ENCODE peak calls at places on chromosomes 3 and 15, in five cellular contexts. D is testis, N is K562, E is stomach, T is A549. C is an unnamed sample.
A peak's percentile ranks its signal among the peaks of the same experiment; 100 is the strongest.

GRCh38 chr3:31354373-31354772 is 178.4 kb upstream of the STT3B start:
- DNase-seq in N (no peak), T (no peak), E (no peak), D (no peak), C (no peak)

GRCh38 chr3:16884748-16885587 is at the start of gene PLCL2:
- DNase-seq in T (peak; percentile 46), E (peak; percentile 50), D (no peak), N (peak; percentile 42), C (peak; percentile 72)

GRCh38 chr3:126127452-126127851 is 43.5 kb upstream of the SLC41A3 start:
- DNase-seq in T (no peak), N (no peak), D (no peak), E (peak; percentile 9), C (no peak)

GRCh38 chr15:74540761-74541493 is at the start of gene ARID3B:
- DNase-seq in D (peak; percentile 99), E (peak; percentile 98), T (peak; percentile 95), N (peak; percentile 98), C (peak; percentile 96)

GRCh38 chr3:123296836-123297626 is 95.3 kb downstream of the SEC22A start:
- DNase-seq in T (no peak), N (no peak), E (no peak), D (no peak), C (no peak)

GRCh38 chr15:89419370-89419984 is 76.9 kb downstream of the RHCG start:
- DNase-seq in E (no peak), T (no peak), D (peak; percentile 72), N (peak; percentile 65), C (no peak)

GRCh38 chr15:69626095-69627066 is 173.8 kb downstream of the RPLP1 start:
- DNase-seq in N (no peak), D (no peak), T (no peak), E (no peak), C (no peak)

GRCh38 chr3:124859025-124859424 is 28.1 kb downstream of the ITGB5 start:
- DNase-seq in E (no peak), N (no peak), T (peak; percentile 83), D (no peak), C (no peak)

GRCh38 chr3:59545369-59545768 is 495.5 kb upstream of the CFAP20DC start:
- DNase-seq in E (no peak), D (no peak), N (no peak), T (no peak), C (no peak)

GRCh38 chr3:74624301-74624700 is 9.8 kb upstream of the CNTN3 start:
- DNase-seq in T (no peak), N (no peak), D (no peak), E (no peak), C (no peak)

GRCh38 chr15:70025413-70026296 is 72.1 kb downstream of the TLE3 start:
- DNase-seq in E (no peak), N (no peak), T (no peak), D (peak; percentile 28), C (no peak)

GRCh38 chr3:139827833-139828232 is 107.2 kb upstream of the CLSTN2 start:
- DNase-seq in T (no peak), E (no peak), N (no peak), D (no peak), C (no peak)

GRCh38 chr3:100506355-100506754 is 13.9 kb downstream of the TMEM45A start:
- DNase-seq in D (no peak), E (no peak), T (no peak), N (no peak), C (no peak)

GRCh38 chr15:33022629-33023028 is 171.9 kb downstream of the FMN1 start:
- DNase-seq in E (peak; percentile 73), T (no peak), D (no peak), N (no peak), C (no peak)

GRCh38 chr15:75456710-75457109 is 5.2 kb upstream of the SIN3A start:
- DNase-seq in D (no peak), N (peak; percentile 8), E (no peak), T (no peak), C (no peak)

GRCh38 chr3:107884719-107885460 is 205.9 kb downstream of the CD47 start:
- DNase-seq in T (no peak), E (no peak), D (no peak), N (no peak), C (no peak)

GRCh38 chr15:66877558-66878285 is 175.7 kb downstream of the SMAD6 start:
- DNase-seq in N (no peak), E (no peak), D (peak; percentile 13), T (no peak), C (no peak)

GRCh38 chr3:37910666-37911400 is 49.2 kb downstream of the CTDSPL start:
- DNase-seq in E (no peak), N (no peak), D (no peak), T (no peak), C (no peak)

GRCh38 chr3:15845475-15845874 is 47.7 kb upstream of the ANKRD28 start:
- DNase-seq in D (no peak), E (no peak), T (no peak), N (no peak), C (no peak)

GRCh38 chr3:101070260-101071121 is 77.3 kb upstream of the ABI3BP start:
- DNase-seq in D (peak; percentile 70), N (peak; percentile 79), E (peak; percentile 83), T (peak; percentile 72), C (peak; percentile 43)

GRCh38 chr3:170010498-170010897 is 27.3 kb upstream of the GPR160 start:
- DNase-seq in T (no peak), D (no peak), E (no peak), N (no peak), C (no peak)

GRCh38 chr3:155664922-155665695 is 79.8 kb downstream of the PLCH1 start:
- DNase-seq in T (peak; percentile 88), D (peak; percentile 62), N (peak; percentile 24), E (peak; percentile 54), C (peak; percentile 47)

GRCh38 chr15:48592221-48592731 is 53.2 kb downstream of the FBN1 start:
- DNase-seq in D (no peak), E (no peak), T (peak; percentile 9), N (peak; percentile 55), C (no peak)

GRCh38 chr3:134330895-134331810 is 43.1 kb downstream of the AMOTL2 start:
- DNase-seq in E (no peak), D (peak; percentile 64), N (no peak), T (peak; percentile 67), C (no peak)

GRCh38 chr3:17088602-17089313 is 204.0 kb downstream of the PLCL2 start:
- DNase-seq in T (no peak), D (no peak), N (no peak), E (no peak), C (no peak)

GRCh38 chr3:154615451-154615850 is 185.5 kb upstream of the GPR149 start:
- DNase-seq in N (no peak), D (no peak), E (no peak), T (no peak), C (no peak)

GRCh38 chr3:30006111-30006510 is 600.3 kb upstream of the TGFBR2 start:
- DNase-seq in E (no peak), D (no peak), T (no peak), N (no peak), C (no peak)

GRCh38 chr3:57582470-57583168 is 14.5 kb downstream of the ARF4 start:
- DNase-seq in D (no peak), T (peak; percentile 28), E (no peak), N (no peak), C (no peak)

GRCh38 chr3:101913173-101913572 is 63.9 kb downstream of the NFKBIZ start:
- DNase-seq in N (no peak), E (no peak), D (no peak), T (no peak), C (no peak)

GRCh38 chr15:82812994-82813393 is 3.6 kb downstream of the WHAMM start:
- DNase-seq in E (no peak), N (no peak), T (no peak), D (no peak), C (no peak)

GRCh38 chr15:34753236-34753894 is 1.4 kb downstream of the GJD2 start:
- DNase-seq in T (peak; percentile 37), N (peak; percentile 52), E (no peak), D (peak; percentile 50), C (no peak)

GRCh38 chr3:190155752-190156151 is 35.1 kb upstream of the P3H2 start:
- DNase-seq in E (peak; percentile 43), N (no peak), T (no peak), D (no peak), C (no peak)

GRCh38 chr3:179156775-179157174 is 8.6 kb downstream of the PIK3CA start:
- DNase-seq in T (no peak), D (no peak), N (no peak), E (no peak), C (no peak)

GRCh38 chr15:63599401-63600000 is 2.3 kb downstream of the FBXL22 start:
- DNase-seq in N (peak; percentile 16), D (peak; percentile 71), T (peak; percentile 72), E (peak; percentile 88), C (peak; percentile 67)

GRCh38 chr3:115062009-115062408 is 85.1 kb downstream of the ZBTB20 start:
- DNase-seq in T (no peak), N (no peak), E (no peak), D (no peak), C (no peak)

GRCh38 chr3:52052831-52053306 is 3.5 kb downstream of the DUSP7 start:
- DNase-seq in T (peak; percentile 61), D (peak; percentile 91), E (peak; percentile 83), N (peak; percentile 79), C (peak; percentile 75)
- TF ChIP-seq POLR2A in T (no peak), D (no peak), E (no peak), N (no peak), C (no peak)

GRCh38 chr3:167887096-167887495 is 151.6 kb downstream of the SERPINI1 start:
- DNase-seq in D (no peak), E (no peak), N (no peak), T (peak; percentile 10), C (no peak)

GRCh38 chr3:167886690-167887089 is 151.2 kb downstream of the SERPINI1 start:
- DNase-seq in T (no peak), E (no peak), N (no peak), D (no peak), C (no peak)

GRCh38 chr3:167884481-167884880 is 149.0 kb downstream of the SERPINI1 start:
- DNase-seq in E (no peak), T (no peak), N (no peak), D (no peak), C (no peak)

GRCh38 chr3:167883452-167883851 is 147.9 kb downstream of the SERPINI1 start:
- DNase-seq in D (no peak), E (no peak), N (no peak), T (no peak), C (no peak)

DNA sequence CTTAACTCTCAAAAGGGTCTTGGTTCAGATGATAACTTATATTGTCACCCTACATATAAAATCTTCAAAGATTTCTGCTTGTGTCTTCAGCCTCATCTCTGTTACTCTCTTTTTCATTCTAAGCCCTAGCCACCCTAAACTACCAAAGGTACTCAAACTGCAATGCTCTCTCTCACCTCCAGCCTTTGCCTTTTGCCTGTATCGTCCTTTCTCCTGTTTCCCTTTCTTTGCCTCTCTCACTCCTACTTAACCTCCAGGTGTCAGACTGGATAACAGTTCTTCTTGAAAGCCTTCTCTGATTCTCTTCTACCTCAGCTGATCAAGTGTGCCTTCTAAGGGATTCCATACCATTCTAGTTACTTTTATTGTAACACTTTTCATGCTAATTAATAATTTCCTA is 149.8 kb downstream of the SERPINI1 start:
- DNase-seq in N (no peak), E (no peak), D (no peak), T (no peak), C (no peak)
- TF ChIP-seq CTCF in N (no peak), E (no peak), D (no peak), T (no peak), C (no peak)

GRCh38 chr3:18097989-18098388 is 327.1 kb downstream of the SATB1 start:
- DNase-seq in T (no peak), E (no peak), N (no peak), D (no peak), C (no peak)
- H3K27ac ChIP-seq in T (no peak overlapping the region), E (no peak overlapping the region), N (no peak overlapping the region), D (no peak overlapping the region), C (no peak overlapping the region)

GRCh38 chr3:184360834-184361531 is 422 bp downstream of the CLCN2 start:
- DNase-seq in E (no peak), D (no peak), T (no peak), N (no peak), C (no peak)
- TF ChIP-seq POLR2A in E (no peak), D (no peak), T (no peak), N (no peak), C (no peak)

C was measured in ovary.